ENCODE peak calls at places on chromosomes 16 and 17, in four cellular contexts. Z, M, D and N are unnamed samples.

GRCh38 chr16:56932588-56933265 is 785 bp downstream of the HERPUD1 start:
- DNase-seq in Z (peak; percentile 38), M (peak; percentile 30), D (peak; percentile 60), N (peak; percentile 50)

GRCh38 chr16:64898159-64898558 is 223.7 kb downstream of the CDH11 start:
- DNase-seq in Z (no peak), M (no peak), D (no peak), N (no peak)

GRCh38 chr16:58306327-58306726 is 11.5 kb upstream of the PRSS54 start:
- DNase-seq in Z (no peak), M (peak; percentile 36), D (peak; percentile 70), N (peak; percentile 60)

GRCh38 chr17:59668816-59669215 is 38.4 kb downstream of the PTRH2 start:
- DNase-seq in Z (no peak), M (no peak), D (no peak), N (no peak)

GRCh38 chr16:53773150-53773846 is 69.3 kb downstream of the FTO start:
- DNase-seq in Z (no peak), M (no peak), D (peak; percentile 4), N (no peak)

GRCh38 chr17:44927696-44928095 is 12.4 kb upstream of the GFAP start:
- DNase-seq in Z (no peak), M (no peak), D (no peak), N (no peak)

GRCh38 chr17:44324092-44324570 is 492 bp downstream of the SLC25A39 start:
- DNase-seq in Z (no peak), M (no peak), D (no peak), N (no peak)

GRCh38 chr16:47059991-47060390 is 83.8 kb downstream of the NETO2 start:
- DNase-seq in Z (no peak), M (no peak), D (no peak), N (no peak)

GRCh38 chr17:49989518-49989880 is 5.5 kb downstream of the DLX3 start:
- DNase-seq in Z (no peak), M (no peak), D (no peak), N (no peak)

GRCh38 chr17:4947010-4947410 is 1.3 kb downstream of the PFN1 start:
- DNase-seq in Z (no peak), M (no peak), D (no peak), N (no peak)

GRCh38 chr17:42135664-42136653 is 13.4 kb downstream of the HSPB9 start:
- DNase-seq in Z (peak; percentile 22), M (no peak), D (no peak), N (no peak)

GRCh38 chr17:77822302-77823030 is 136.0 kb upstream of the TNRC6C start:
- DNase-seq in Z (no peak), M (no peak), D (no peak), N (no peak)

GRCh38 chr17:57668332-57668731 is 76.8 kb downstream of the CCDC182 start:
- DNase-seq in Z (no peak), M (no peak), D (no peak), N (no peak)

GRCh38 chr16:56583351-56583910 is 5.9 kb upstream of the MT3 start:
- DNase-seq in Z (no peak), M (no peak), D (no peak), N (no peak)

GRCh38 chr17:35942588-35943186 is 826 bp downstream of the LYZL6 start:
- DNase-seq in Z (no peak), M (no peak), D (no peak), N (no peak)

GRCh38 chr17:82962163-82962720 is 117.2 kb upstream of the METRNL start:
- DNase-seq in Z (no peak), M (no peak), D (no peak), N (no peak)

GRCh38 chr17:5757306-5757907 is 173.1 kb upstream of the NLRP1 start:
- DNase-seq in Z (no peak), M (no peak), D (no peak), N (no peak)

GRCh38 chr17:42853004-42853403 is 2.0 kb downstream of the AOC3 start:
- DNase-seq in Z (no peak), M (no peak), D (no peak), N (no peak)

GRCh38 chr16:27779719-27780161 is 229.8 kb downstream of the KATNIP start:
- DNase-seq in Z (no peak), M (no peak), D (no peak), N (no peak)

GRCh38 chr17:3019761-3020160 is 43.6 kb downstream of the OR1D5 start:
- DNase-seq in Z (no peak), M (no peak), D (no peak), N (no peak)

GRCh38 chr17:73785466-73785865 is 141.2 kb upstream of the SDK2 start:
- DNase-seq in Z (no peak), M (no peak), D (no peak), N (no peak)

GRCh38 chr17:40938981-40939380 is 1.5 kb upstream of the KRT23 start:
- DNase-seq in Z (no peak), M (no peak), D (no peak), N (no peak)

GRCh38 chr16:78485188-78485898 is 385.9 kb downstream of the WWOX start:
- DNase-seq in Z (no peak), M (no peak), D (no peak), N (no peak)

GRCh38 chr16:21283521-21284289 is 5.6 kb upstream of the CRYM start:
- DNase-seq in Z (no peak), M (no peak), D (peak; percentile 23), N (no peak)

GRCh38 chr17:78797691-78798585 is 15.9 kb upstream of the CYTH1 start:
- DNase-seq in Z (no peak), M (no peak), D (peak; percentile 28), N (no peak)

GRCh38 chr17:75516255-75516618 is at the start of gene TSEN54:
- DNase-seq in Z (peak; percentile 30), M (peak; percentile 97), D (peak; percentile 98), N (peak; percentile 97)

GRCh38 chr17:7579001-7579838 is at the start of gene CD68:
- DNase-seq in Z (peak; percentile 98), M (peak; percentile 54), D (peak; percentile 85), N (peak; percentile 78)